ENCODE peak calls at places on chromosome 6, in six cellular contexts. One of them, this sample, is unnamed.

GRCh38 chr6:71481021-71481420 is 192.4 kb downstream of the OGFRL1 start:
- DNase-seq in fibroblast of pulmonary artery: no peak
- DNase-seq in fibroblast of lung: no peak
- DNase-seq in WERI-Rb-1: no peak
- DNase-seq in OCI-LY7: no peak
- DNase-seq in stomach: no peak
- DNase-seq in this sample: peak; percentile 45

GRCh38 chr6:157864185-157864761 is 41.2 kb downstream of the SNX9 start:
- DNase-seq in fibroblast of pulmonary artery: no peak
- DNase-seq in fibroblast of lung: no peak
- DNase-seq in WERI-Rb-1: no peak
- DNase-seq in OCI-LY7: no peak
- DNase-seq in stomach: no peak
- DNase-seq in this sample: no peak

GRCh38 chr6:107877968-107878367 is 53.9 kb upstream of the SCML4 start:
- DNase-seq in fibroblast of pulmonary artery: no peak
- DNase-seq in fibroblast of lung: no peak
- DNase-seq in WERI-Rb-1: no peak
- DNase-seq in OCI-LY7: peak; percentile 77
- DNase-seq in stomach: no peak
- DNase-seq in this sample: no peak

GRCh38 chr6:96015321-96015790 is 418 bp upstream of the FUT9 start:
- DNase-seq in fibroblast of pulmonary artery: no peak
- DNase-seq in fibroblast of lung: peak; percentile 5
- DNase-seq in WERI-Rb-1: peak; percentile 62
- DNase-seq in OCI-LY7: no peak
- DNase-seq in stomach: peak; percentile 81
- DNase-seq in this sample: no peak

GRCh38 chr6:167238169-167238693 is 52.9 kb upstream of the UNC93A start:
- DNase-seq in fibroblast of pulmonary artery: no peak
- DNase-seq in fibroblast of lung: no peak
- DNase-seq in WERI-Rb-1: no peak
- DNase-seq in OCI-LY7: no peak
- DNase-seq in stomach: no peak
- DNase-seq in this sample: no peak

GRCh38 chr6:17395112-17395511 is 1.7 kb downstream of the CAP2 start:
- DNase-seq in fibroblast of pulmonary artery: no peak
- DNase-seq in fibroblast of lung: no peak
- DNase-seq in WERI-Rb-1: no peak
- DNase-seq in OCI-LY7: no peak
- DNase-seq in stomach: no peak
- DNase-seq in this sample: no peak

GRCh38 chr6:169859401-169859977 is 108.1 kb downstream of the ERMARD start:
- DNase-seq in fibroblast of pulmonary artery: no peak
- DNase-seq in fibroblast of lung: no peak
- DNase-seq in WERI-Rb-1: no peak
- DNase-seq in OCI-LY7: no peak
- DNase-seq in stomach: no peak
- DNase-seq in this sample: no peak

GRCh38 chr6:165663283-165663735 is 268 bp upstream of the PDE10A start:
- DNase-seq in fibroblast of pulmonary artery: peak; percentile 77
- DNase-seq in fibroblast of lung: peak; percentile 25
- DNase-seq in WERI-Rb-1: no peak
- DNase-seq in OCI-LY7: no peak
- DNase-seq in stomach: no peak
- DNase-seq in this sample: peak; percentile 33

GRCh38 chr6:133710826-133711225 is 178.1 kb upstream of the TCF21 start:
- DNase-seq in fibroblast of pulmonary artery: no peak
- DNase-seq in fibroblast of lung: no peak
- DNase-seq in WERI-Rb-1: no peak
- DNase-seq in OCI-LY7: no peak
- DNase-seq in stomach: no peak
- DNase-seq in this sample: no peak

GRCh38 chr6:161921602-161922400 is 647.9 kb upstream of the AGPAT4 start:
- DNase-seq in fibroblast of pulmonary artery: no peak
- DNase-seq in fibroblast of lung: peak; percentile 4
- DNase-seq in WERI-Rb-1: no peak
- DNase-seq in OCI-LY7: no peak
- DNase-seq in stomach: no peak
- DNase-seq in this sample: peak; percentile 28

GRCh38 chr6:160333841-160334240 is 14.3 kb upstream of the SLC22A3 start:
- DNase-seq in fibroblast of pulmonary artery: no peak
- DNase-seq in fibroblast of lung: no peak
- DNase-seq in WERI-Rb-1: no peak
- DNase-seq in OCI-LY7: no peak
- DNase-seq in stomach: no peak
- DNase-seq in this sample: no peak

GRCh38 chr6:119322715-119323350 is 26.7 kb downstream of the MAN1A1 start:
- DNase-seq in fibroblast of pulmonary artery: no peak
- DNase-seq in fibroblast of lung: no peak
- DNase-seq in WERI-Rb-1: no peak
- DNase-seq in OCI-LY7: no peak
- DNase-seq in stomach: no peak
- DNase-seq in this sample: no peak

GRCh38 chr6:119643866-119644265 is 294.3 kb upstream of the MAN1A1 start:
- DNase-seq in fibroblast of pulmonary artery: no peak
- DNase-seq in fibroblast of lung: peak; percentile 33
- DNase-seq in WERI-Rb-1: no peak
- DNase-seq in OCI-LY7: no peak
- DNase-seq in stomach: no peak
- DNase-seq in this sample: no peak

GRCh38 chr6:158911746-158912158 is 88.2 kb downstream of the RSPH3 start:
- DNase-seq in fibroblast of pulmonary artery: no peak
- DNase-seq in fibroblast of lung: no peak
- DNase-seq in WERI-Rb-1: no peak
- DNase-seq in OCI-LY7: peak; percentile 61
- DNase-seq in stomach: peak; percentile 37
- DNase-seq in this sample: no peak

GRCh38 chr6:37078814-37079213 is 73.4 kb downstream of the FGD2 start:
- DNase-seq in fibroblast of pulmonary artery: no peak
- DNase-seq in fibroblast of lung: no peak
- DNase-seq in WERI-Rb-1: no peak
- DNase-seq in OCI-LY7: no peak
- DNase-seq in stomach: no peak
- DNase-seq in this sample: no peak

GRCh38 chr6:152206072-152206818 is 398.8 kb downstream of the ESR1 start:
- DNase-seq in fibroblast of pulmonary artery: peak; percentile 38
- DNase-seq in fibroblast of lung: no peak
- DNase-seq in WERI-Rb-1: peak; percentile 27
- DNase-seq in OCI-LY7: peak; percentile 32
- DNase-seq in stomach: peak; percentile 29
- DNase-seq in this sample: peak; percentile 47

GRCh38 chr6:128882991-128883571 is at the start of gene LAMA2:
- DNase-seq in fibroblast of pulmonary artery: peak; percentile 82
- DNase-seq in fibroblast of lung: peak; percentile 76
- DNase-seq in WERI-Rb-1: no peak
- DNase-seq in OCI-LY7: no peak
- DNase-seq in stomach: peak; percentile 72
- DNase-seq in this sample: peak; percentile 65

GRCh38 chr6:9593566-9593965 is 821.3 kb downstream of the TFAP2A start:
- DNase-seq in fibroblast of pulmonary artery: no peak
- DNase-seq in fibroblast of lung: no peak
- DNase-seq in WERI-Rb-1: no peak
- DNase-seq in OCI-LY7: no peak
- DNase-seq in stomach: no peak
- DNase-seq in this sample: peak; percentile 34

GRCh38 chr6:147106759-147107401 is 97.3 kb upstream of the STXBP5 start:
- DNase-seq in fibroblast of pulmonary artery: peak; percentile 69
- DNase-seq in fibroblast of lung: peak; percentile 52
- DNase-seq in WERI-Rb-1: no peak
- DNase-seq in OCI-LY7: no peak
- DNase-seq in stomach: no peak
- DNase-seq in this sample: peak; percentile 44

GRCh38 chr6:105482227-105482839 is 79.5 kb upstream of the PREP start:
- DNase-seq in fibroblast of pulmonary artery: peak; percentile 61
- DNase-seq in fibroblast of lung: peak; percentile 43
- DNase-seq in WERI-Rb-1: peak; percentile 32
- DNase-seq in OCI-LY7: no peak
- DNase-seq in stomach: peak; percentile 36
- DNase-seq in this sample: peak; percentile 31

GRCh38 chr6:56524891-56525703 is 117.6 kb downstream of the DST start:
- DNase-seq in fibroblast of pulmonary artery: peak; percentile 76
- DNase-seq in fibroblast of lung: peak; percentile 92
- DNase-seq in WERI-Rb-1: no peak
- DNase-seq in OCI-LY7: no peak
- DNase-seq in stomach: no peak
- DNase-seq in this sample: peak; percentile 73

GRCh38 chr6:140281236-140281635 is 906.8 kb upstream of the CITED2 start:
- DNase-seq in fibroblast of pulmonary artery: no peak
- DNase-seq in fibroblast of lung: peak; percentile 61
- DNase-seq in WERI-Rb-1: no peak
- DNase-seq in OCI-LY7: no peak
- DNase-seq in stomach: no peak
- DNase-seq in this sample: peak; percentile 16

DNA sequence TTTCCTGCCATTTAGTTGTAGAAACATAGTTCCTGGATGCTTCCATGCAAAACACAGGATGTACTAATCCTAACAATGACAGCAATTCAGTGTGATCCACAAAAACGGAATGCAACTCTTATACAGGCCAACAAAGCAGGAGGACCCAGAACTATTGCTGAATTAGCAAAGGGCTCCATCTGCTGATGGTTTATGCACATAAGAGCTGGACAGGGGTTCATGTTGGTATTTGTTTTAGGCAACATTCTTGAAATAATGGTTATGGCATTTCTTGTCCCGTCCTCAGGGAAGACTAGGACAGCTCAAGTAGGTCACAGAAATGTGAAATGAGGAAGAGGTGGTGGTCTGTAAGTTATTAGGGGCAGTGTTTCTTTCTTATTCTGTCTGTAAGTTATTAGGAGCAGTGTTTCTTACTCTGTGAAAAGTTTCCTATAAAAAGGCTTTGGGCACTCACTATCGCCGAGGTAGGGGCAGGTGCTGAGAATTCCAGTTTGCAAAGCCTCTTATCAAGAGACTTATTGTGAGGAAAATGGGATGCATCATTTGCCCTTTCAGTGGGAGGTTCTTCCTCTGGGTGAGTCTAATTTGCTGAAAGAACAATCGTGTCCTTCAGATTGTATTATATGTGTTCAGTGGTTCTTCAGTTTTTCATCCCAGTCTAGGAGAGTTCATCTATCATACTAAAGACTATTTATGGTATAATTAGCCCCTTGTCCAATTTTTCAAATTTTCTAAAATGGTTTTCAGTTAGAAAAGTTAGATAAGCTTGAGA is 171.1 kb downstream of the MCHR2 start:
- DNase-seq in fibroblast of pulmonary artery: peak; percentile 49
- DNase-seq in fibroblast of lung: peak; percentile 57
- DNase-seq in WERI-Rb-1: peak; percentile 28
- DNase-seq in OCI-LY7: peak; percentile 9
- DNase-seq in stomach: no peak
- DNase-seq in this sample: peak; percentile 53
- TF ChIP-seq CTCF in fibroblast of pulmonary artery: peak; percentile 39
- TF ChIP-seq CTCF in fibroblast of lung: peak; percentile 52
- TF ChIP-seq CTCF in WERI-Rb-1: peak; percentile 60
- TF ChIP-seq CTCF in OCI-LY7: peak; percentile 48
- TF ChIP-seq CTCF in stomach: no peak
- TF ChIP-seq CTCF in this sample: peak; percentile 55

DNA sequence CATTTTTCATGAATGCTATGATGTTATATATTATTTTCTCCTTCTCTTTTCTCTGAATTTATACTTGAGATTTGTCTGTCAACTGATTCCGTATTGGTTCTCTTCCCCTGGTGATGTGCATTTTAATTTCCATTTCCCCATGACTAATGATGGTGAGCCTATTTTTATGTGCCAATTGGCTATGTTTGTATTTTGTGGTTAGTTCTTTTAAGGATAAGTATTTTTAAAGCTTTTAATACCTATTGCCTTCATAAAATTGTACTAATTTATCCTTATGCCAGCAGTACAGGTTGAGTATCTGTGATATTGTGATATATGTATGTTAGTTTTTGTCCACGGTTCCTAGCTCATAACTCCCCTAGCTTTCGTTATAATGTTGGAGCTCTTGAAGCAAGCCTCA is 2.8 kb downstream of the POLH start:
- DNase-seq in fibroblast of pulmonary artery: no peak
- DNase-seq in fibroblast of lung: peak; percentile 19
- DNase-seq in WERI-Rb-1: no peak
- DNase-seq in OCI-LY7: no peak
- DNase-seq in stomach: no peak
- DNase-seq in this sample: no peak
- H3K4me3 ChIP-seq in fibroblast of pulmonary artery: no peak overlapping the region
- H3K4me3 ChIP-seq in fibroblast of lung: peak overlapping the region; percentile 12
- H3K4me3 ChIP-seq in WERI-Rb-1: no peak overlapping the region
- H3K4me3 ChIP-seq in OCI-LY7: peak overlapping the region; percentile 99
- H3K4me3 ChIP-seq in stomach: no peak overlapping the region
- H3K4me3 ChIP-seq in this sample: no peak overlapping the region

DNA sequence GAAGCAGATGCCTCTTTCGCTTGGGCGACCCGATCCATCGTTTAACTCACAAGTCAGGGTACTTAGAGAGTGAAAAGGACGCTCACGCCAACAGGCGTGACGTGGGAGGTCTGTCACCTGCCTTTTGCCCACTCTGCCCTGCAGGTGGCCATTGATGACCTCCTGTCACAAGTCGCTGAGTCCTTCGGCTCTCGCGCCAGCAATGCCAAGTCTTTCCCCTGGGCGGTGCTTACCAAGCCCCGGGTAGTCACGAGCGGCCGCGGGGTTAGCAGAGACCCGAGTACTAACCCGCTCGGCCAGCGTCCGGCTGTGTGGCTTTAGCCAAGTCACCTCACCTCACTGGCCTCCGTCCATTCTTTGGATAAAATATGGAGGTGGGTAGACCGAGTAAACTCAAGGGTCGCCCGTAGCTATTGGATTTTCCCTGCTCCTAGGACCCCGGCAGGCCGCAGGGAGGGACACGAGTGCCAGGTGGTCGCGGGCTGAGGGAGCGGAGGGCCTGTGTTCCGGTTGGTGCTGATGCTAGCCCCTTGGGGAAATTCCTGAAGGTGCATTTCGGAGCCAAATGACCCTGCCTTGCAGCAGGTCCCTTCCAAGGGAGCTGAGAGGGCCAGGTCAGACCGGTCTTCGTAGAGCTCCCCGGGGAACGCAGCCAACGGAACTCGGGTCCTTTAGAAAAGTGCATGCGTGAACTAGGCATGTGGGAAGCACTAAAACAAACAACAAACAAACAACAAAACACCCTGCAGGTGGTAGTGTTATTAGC is 668 bp downstream of the PKIB start:
- DNase-seq in fibroblast of pulmonary artery: peak; percentile 7
- DNase-seq in fibroblast of lung: peak; percentile 56
- DNase-seq in WERI-Rb-1: peak; percentile 88
- DNase-seq in OCI-LY7: no peak
- DNase-seq in stomach: peak; percentile 83
- DNase-seq in this sample: no peak
- TF ChIP-seq CTCF in fibroblast of pulmonary artery: no peak
- TF ChIP-seq CTCF in fibroblast of lung: no peak
- TF ChIP-seq CTCF in WERI-Rb-1: peak; percentile 68
- TF ChIP-seq CTCF in OCI-LY7: no peak
- TF ChIP-seq CTCF in stomach: no peak
- TF ChIP-seq CTCF in this sample: no peak

GRCh38 chr6:126685182-126685581 is 345.3 kb downstream of the CENPW start:
- DNase-seq in fibroblast of pulmonary artery: no peak
- DNase-seq in fibroblast of lung: no peak
- DNase-seq in WERI-Rb-1: no peak
- DNase-seq in OCI-LY7: no peak
- DNase-seq in stomach: no peak
- DNase-seq in this sample: no peak
- H3K4me3 ChIP-seq in fibroblast of pulmonary artery: no peak overlapping the region
- H3K4me3 ChIP-seq in fibroblast of lung: no peak overlapping the region
- H3K4me3 ChIP-seq in WERI-Rb-1: no peak overlapping the region
- H3K4me3 ChIP-seq in OCI-LY7: no peak overlapping the region
- H3K4me3 ChIP-seq in stomach: no peak overlapping the region
- H3K4me3 ChIP-seq in this sample: no peak overlapping the region

This sample was measured in foreskin fibroblast.